ENCODE peak calls at places on chromosomes 3 and 15, in five cellular contexts. One of them, this sample, is unnamed.

GRCh38 chr15:40960926-40961325 is 7.7 kb downstream of the CHAC1 start:
- DNase-seq in foreskin fibroblast: no peak
- DNase-seq in BE2C: no peak
- DNase-seq in mucosa of descending colon: peak; percentile 85
- DNase-seq in GM12864: no peak
- DNase-seq in this sample: no peak

GRCh38 chr15:87293016-87293415 is 963.5 kb downstream of the NTRK3 start:
- DNase-seq in foreskin fibroblast: no peak
- DNase-seq in BE2C: no peak
- DNase-seq in GM12864: no peak
- DNase-seq in mucosa of descending colon: no peak
- DNase-seq in this sample: no peak

GRCh38 chr3:56131976-56132590 is 336.2 kb downstream of the ERC2 start:
- DNase-seq in foreskin fibroblast: peak; percentile 96
- DNase-seq in BE2C: no peak
- DNase-seq in GM12864: no peak
- DNase-seq in mucosa of descending colon: no peak
- DNase-seq in this sample: peak; percentile 92

GRCh38 chr3:48419149-48419548 is 10.7 kb downstream of the PLXNB1 start:
- DNase-seq in foreskin fibroblast: no peak
- DNase-seq in mucosa of descending colon: no peak
- DNase-seq in GM12864: no peak
- DNase-seq in BE2C: no peak
- DNase-seq in this sample: no peak

GRCh38 chr3:70358978-70359580 is 46.6 kb upstream of the MDFIC2 start:
- DNase-seq in GM12864: no peak
- DNase-seq in mucosa of descending colon: no peak
- DNase-seq in BE2C: peak; percentile 12
- DNase-seq in foreskin fibroblast: peak; percentile 31
- DNase-seq in this sample: peak; percentile 60

GRCh38 chr3:156626104-156626503 is 48.3 kb upstream of the TIPARP start:
- DNase-seq in mucosa of descending colon: no peak
- DNase-seq in GM12864: no peak
- DNase-seq in BE2C: no peak
- DNase-seq in foreskin fibroblast: no peak
- DNase-seq in this sample: no peak

GRCh38 chr3:38738630-38739395 is 77.2 kb downstream of the SCN10A start:
- DNase-seq in GM12864: no peak
- DNase-seq in BE2C: peak; percentile 54
- DNase-seq in mucosa of descending colon: peak; percentile 36
- DNase-seq in foreskin fibroblast: peak; percentile 66
- DNase-seq in this sample: peak; percentile 60

GRCh38 chr3:12175844-12176453 is 17.2 kb upstream of the TIMP4 start:
- DNase-seq in BE2C: peak; percentile 41
- DNase-seq in foreskin fibroblast: peak; percentile 79
- DNase-seq in GM12864: no peak
- DNase-seq in mucosa of descending colon: peak; percentile 76
- DNase-seq in this sample: peak; percentile 81

GRCh38 chr3:125055165-125055912 is 458 bp downstream of the HEG1 start:
- DNase-seq in foreskin fibroblast: peak; percentile 68
- DNase-seq in mucosa of descending colon: peak; percentile 53
- DNase-seq in GM12864: no peak
- DNase-seq in BE2C: peak; percentile 61
- DNase-seq in this sample: no peak

GRCh38 chr3:11835028-11835639 is 11.6 kb downstream of the TAMM41 start:
- DNase-seq in mucosa of descending colon: no peak
- DNase-seq in BE2C: no peak
- DNase-seq in GM12864: no peak
- DNase-seq in foreskin fibroblast: peak; percentile 51
- DNase-seq in this sample: peak; percentile 61

GRCh38 chr15:43048935-43049334 is 56.9 kb downstream of the UBR1 start:
- DNase-seq in BE2C: no peak
- DNase-seq in foreskin fibroblast: no peak
- DNase-seq in GM12864: no peak
- DNase-seq in mucosa of descending colon: no peak
- DNase-seq in this sample: no peak

GRCh38 chr3:84742915-84743314 is 215.9 kb upstream of the CADM2 start:
- DNase-seq in mucosa of descending colon: no peak
- DNase-seq in foreskin fibroblast: no peak
- DNase-seq in GM12864: no peak
- DNase-seq in BE2C: no peak
- DNase-seq in this sample: no peak

GRCh38 chr3:113499081-113499480 is 15.9 kb downstream of the SPICE1 start:
- DNase-seq in GM12864: no peak
- DNase-seq in BE2C: no peak
- DNase-seq in mucosa of descending colon: no peak
- DNase-seq in foreskin fibroblast: no peak
- DNase-seq in this sample: no peak

GRCh38 chr3:138184994-138185393 is 2.1 kb upstream of the ARMC8 start:
- DNase-seq in foreskin fibroblast: peak; percentile 63
- DNase-seq in GM12864: no peak
- DNase-seq in BE2C: no peak
- DNase-seq in mucosa of descending colon: no peak
- DNase-seq in this sample: no peak

GRCh38 chr3:194690501-194691372 is 5.1 kb downstream of the FAM43A start:
- DNase-seq in GM12864: no peak
- DNase-seq in foreskin fibroblast: no peak
- DNase-seq in mucosa of descending colon: no peak
- DNase-seq in BE2C: peak; percentile 42
- DNase-seq in this sample: peak; percentile 55

GRCh38 chr15:89067751-89068150 is 20.5 kb upstream of the ABHD2 start:
- DNase-seq in foreskin fibroblast: no peak
- DNase-seq in BE2C: no peak
- DNase-seq in mucosa of descending colon: no peak
- DNase-seq in GM12864: no peak
- DNase-seq in this sample: no peak

GRCh38 chr3:65497846-65498245 is 540.9 kb downstream of the MAGI1 start:
- DNase-seq in BE2C: peak; percentile 70
- DNase-seq in mucosa of descending colon: no peak
- DNase-seq in GM12864: no peak
- DNase-seq in foreskin fibroblast: peak; percentile 6
- DNase-seq in this sample: no peak

GRCh38 chr3:61146010-61146569 is 105.2 kb downstream of the FHIT start:
- DNase-seq in mucosa of descending colon: no peak
- DNase-seq in BE2C: no peak
- DNase-seq in foreskin fibroblast: no peak
- DNase-seq in GM12864: no peak
- DNase-seq in this sample: no peak

GRCh38 chr15:71226536-71227455 is 111.5 kb downstream of the THSD4 start:
- DNase-seq in foreskin fibroblast: peak; percentile 24
- DNase-seq in mucosa of descending colon: no peak
- DNase-seq in BE2C: no peak
- DNase-seq in GM12864: no peak
- DNase-seq in this sample: no peak

GRCh38 chr3:52685285-52685704 is 418 bp downstream of the PBRM1 start:
- DNase-seq in BE2C: peak; percentile 77
- DNase-seq in mucosa of descending colon: peak; percentile 91
- DNase-seq in GM12864: peak; percentile 66
- DNase-seq in foreskin fibroblast: peak; percentile 85
- DNase-seq in this sample: no peak

GRCh38 chr3:168117059-168117458 is 21.3 kb upstream of the GOLIM4 start:
- DNase-seq in BE2C: no peak
- DNase-seq in mucosa of descending colon: no peak
- DNase-seq in GM12864: no peak
- DNase-seq in foreskin fibroblast: peak; percentile 44
- DNase-seq in this sample: peak; percentile 66

GRCh38 chr3:12944413-12944812 is 103.0 kb upstream of the RPL32 start:
- DNase-seq in mucosa of descending colon: no peak
- DNase-seq in BE2C: no peak
- DNase-seq in GM12864: no peak
- DNase-seq in foreskin fibroblast: peak; percentile 67
- DNase-seq in this sample: no peak

GRCh38 chr3:37707428-37708372 is 154.0 kb upstream of the CTDSPL start:
- DNase-seq in mucosa of descending colon: no peak
- DNase-seq in BE2C: no peak
- DNase-seq in foreskin fibroblast: no peak
- DNase-seq in GM12864: no peak
- DNase-seq in this sample: no peak

GRCh38 chr15:90860942-90861675 is 7.3 kb upstream of the FURIN start:
- DNase-seq in mucosa of descending colon: no peak
- DNase-seq in foreskin fibroblast: peak; percentile 17
- DNase-seq in BE2C: no peak
- DNase-seq in GM12864: no peak
- DNase-seq in this sample: no peak

GRCh38 chr3:174132421-174133042 is 726.6 kb upstream of the NAALADL2 start:
- DNase-seq in mucosa of descending colon: no peak
- DNase-seq in GM12864: no peak
- DNase-seq in BE2C: no peak
- DNase-seq in foreskin fibroblast: no peak
- DNase-seq in this sample: no peak

GRCh38 chr15:98952381-98952803 is 55.2 kb downstream of the PGPEP1L start:
- DNase-seq in GM12864: peak; percentile 81
- DNase-seq in BE2C: no peak
- DNase-seq in foreskin fibroblast: no peak
- DNase-seq in mucosa of descending colon: no peak
- DNase-seq in this sample: no peak

GRCh38 chr3:50322386-50323091 is at the start of gene HYAL2:
- DNase-seq in BE2C: no peak
- DNase-seq in mucosa of descending colon: peak; percentile 61
- DNase-seq in foreskin fibroblast: no peak
- DNase-seq in GM12864: no peak
- DNase-seq in this sample: peak; percentile 62

GRCh38 chr15:50138391-50138790 is 19.4 kb upstream of the ATP8B4 start:
- DNase-seq in BE2C: no peak
- DNase-seq in mucosa of descending colon: no peak
- DNase-seq in foreskin fibroblast: peak; percentile 19
- DNase-seq in GM12864: no peak
- DNase-seq in this sample: no peak

GRCh38 chr3:157109267-157110141 is 50.4 kb downstream of the CCNL1 start:
- DNase-seq in GM12864: no peak
- DNase-seq in mucosa of descending colon: no peak
- DNase-seq in foreskin fibroblast: no peak
- DNase-seq in BE2C: no peak
- DNase-seq in this sample: peak; percentile 57

GRCh38 chr3:33919721-33920120 is 121.3 kb downstream of the PDCD6IP start:
- DNase-seq in mucosa of descending colon: no peak
- DNase-seq in foreskin fibroblast: no peak
- DNase-seq in BE2C: no peak
- DNase-seq in GM12864: no peak
- DNase-seq in this sample: no peak

GRCh38 chr3:155744091-155744625 is 713 bp downstream of the PLCH1 start:
- DNase-seq in foreskin fibroblast: peak; percentile 67
- DNase-seq in GM12864: no peak
- DNase-seq in mucosa of descending colon: peak; percentile 84
- DNase-seq in BE2C: peak; percentile 82
- DNase-seq in this sample: peak; percentile 29

GRCh38 chr3:60125686-60126085 is 1075.9 kb upstream of the CFAP20DC start:
- DNase-seq in GM12864: no peak
- DNase-seq in foreskin fibroblast: no peak
- DNase-seq in mucosa of descending colon: no peak
- DNase-seq in BE2C: no peak
- DNase-seq in this sample: no peak

GRCh38 chr3:4687167-4687566 is 194.0 kb downstream of the ITPR1 start:
- DNase-seq in BE2C: no peak
- DNase-seq in foreskin fibroblast: no peak
- DNase-seq in mucosa of descending colon: no peak
- DNase-seq in GM12864: no peak
- DNase-seq in this sample: peak; percentile 9

GRCh38 chr3:119834754-119835365 is 53.0 kb downstream of the NR1I2 start:
- DNase-seq in BE2C: no peak
- DNase-seq in foreskin fibroblast: no peak
- DNase-seq in mucosa of descending colon: no peak
- DNase-seq in GM12864: no peak
- DNase-seq in this sample: no peak

GRCh38 chr3:119831941-119832371 is 50.1 kb downstream of the NR1I2 start:
- DNase-seq in BE2C: no peak
- DNase-seq in mucosa of descending colon: no peak
- DNase-seq in GM12864: no peak
- DNase-seq in foreskin fibroblast: peak; percentile 74
- DNase-seq in this sample: peak; percentile 26

GRCh38 chr3:119827209-119827608 is 45.3 kb downstream of the NR1I2 start:
- DNase-seq in mucosa of descending colon: no peak
- DNase-seq in foreskin fibroblast: no peak
- DNase-seq in GM12864: no peak
- DNase-seq in BE2C: no peak
- DNase-seq in this sample: no peak

GRCh38 chr3:119829431-119829830 is 47.5 kb downstream of the NR1I2 start:
- DNase-seq in foreskin fibroblast: no peak
- DNase-seq in mucosa of descending colon: no peak
- DNase-seq in BE2C: no peak
- DNase-seq in GM12864: no peak
- DNase-seq in this sample: no peak

DNA sequence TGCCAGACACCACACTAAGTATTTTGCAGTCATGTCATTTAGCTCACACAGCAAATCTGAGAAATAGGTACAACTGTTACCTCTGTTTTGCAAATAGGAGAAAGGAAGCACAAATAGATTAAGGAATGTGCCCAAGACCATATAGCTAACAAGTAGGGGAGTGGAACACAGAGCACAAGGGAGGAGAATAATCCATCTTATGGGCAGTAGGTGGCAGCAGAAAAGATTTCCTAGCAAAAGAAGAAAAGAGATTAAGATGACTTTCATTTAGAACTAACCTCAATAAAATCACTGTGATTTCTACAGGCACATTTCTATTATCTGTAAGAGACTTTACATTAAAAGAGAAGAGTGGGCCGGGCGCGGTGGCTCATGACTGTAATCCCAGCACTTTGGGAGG is 49.1 kb downstream of the NR1I2 start:
- DNase-seq in BE2C: no peak
- DNase-seq in foreskin fibroblast: no peak
- DNase-seq in GM12864: no peak
- DNase-seq in mucosa of descending colon: no peak
- DNase-seq in this sample: peak; percentile 18
- TF ChIP-seq CTCF in BE2C: peak; percentile 35
- TF ChIP-seq CTCF in foreskin fibroblast: peak; percentile 16
- TF ChIP-seq CTCF in GM12864: peak; percentile 12
- TF ChIP-seq CTCF in mucosa of descending colon: no peak
- TF ChIP-seq CTCF in this sample: peak; percentile 35

DNA sequence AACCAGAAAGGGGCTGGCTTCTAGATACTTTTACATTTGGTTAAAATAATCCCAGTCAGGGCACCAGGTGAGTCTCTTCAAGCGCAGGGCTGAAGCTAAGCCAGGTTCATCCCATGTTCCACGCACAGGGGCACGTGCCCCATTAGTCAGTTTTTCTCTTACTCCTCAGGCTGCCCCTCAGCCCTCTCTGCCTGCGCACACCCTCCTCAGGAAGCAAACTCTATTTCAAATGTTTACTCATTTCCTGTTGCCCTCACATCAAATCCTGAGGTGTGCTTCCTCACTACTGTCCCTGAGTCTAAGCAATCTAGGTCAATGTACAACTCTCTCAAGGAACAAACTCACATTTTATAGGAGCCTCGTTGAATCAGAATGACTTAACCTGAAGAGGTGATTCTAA is 48.5 kb downstream of the THBS1 start:
- DNase-seq in BE2C: no peak
- DNase-seq in GM12864: no peak
- DNase-seq in mucosa of descending colon: peak; percentile 68
- DNase-seq in foreskin fibroblast: no peak
- DNase-seq in this sample: peak; percentile 73
- H3K4me3 ChIP-seq in BE2C: no peak overlapping the region
- H3K4me3 ChIP-seq in GM12864: no peak overlapping the region
- H3K4me3 ChIP-seq in mucosa of descending colon: no peak overlapping the region
- H3K4me3 ChIP-seq in foreskin fibroblast: no peak overlapping the region
- H3K4me3 ChIP-seq in this sample: no peak overlapping the region

GRCh38 chr3:42819351-42819965 is 10.2 kb downstream of the ACKR2 start:
- DNase-seq in foreskin fibroblast: peak; percentile 15
- DNase-seq in mucosa of descending colon: peak; percentile 61
- DNase-seq in GM12864: no peak
- DNase-seq in BE2C: peak; percentile 70
- DNase-seq in this sample: no peak
- TF ChIP-seq CTCF in foreskin fibroblast: no peak
- TF ChIP-seq CTCF in mucosa of descending colon: no peak
- TF ChIP-seq CTCF in GM12864: no peak
- TF ChIP-seq CTCF in BE2C: peak; percentile 35
- TF ChIP-seq CTCF in this sample: no peak

GRCh38 chr3:10140996-10141546 is 507 bp upstream of the VHL start:
- DNase-seq in GM12864: no peak
- DNase-seq in foreskin fibroblast: no peak
- DNase-seq in mucosa of descending colon: no peak
- DNase-seq in BE2C: no peak
- DNase-seq in this sample: no peak
- H3K4me3 ChIP-seq in GM12864: peak overlapping the region; percentile 62
- H3K4me3 ChIP-seq in foreskin fibroblast: peak overlapping the region; percentile 68
- H3K4me3 ChIP-seq in mucosa of descending colon: no peak overlapping the region
- H3K4me3 ChIP-seq in BE2C: no peak overlapping the region
- H3K4me3 ChIP-seq in this sample: peak overlapping the region; percentile 81

This sample was measured in fibroblast of pulmonary artery.